ENCODE peak calls at places on chromosome 22, in nine cellular contexts. N is right lobe of liver; W is AG04450; H is cardiac muscle cell; L is endodermal cell; O is lower lobe of right lung; G is Peyer's patch; P is adrenal gland; K is CD8-positive, alpha-beta T cell. M is an unnamed sample.

GRCh38 chr22:48517039-48518030 is 1310.3 kb downstream of the BRD1 start:
- DNase-seq in W (no peak), O (no peak), N (no peak), L (peak; percentile 69), H (no peak), P (no peak), G (no peak), K (no peak), M (no peak)

GRCh38 chr22:21694394-21694793 is 28.6 kb downstream of the PPIL2 start:
- DNase-seq in W (no peak), O (no peak), N (no peak), K (no peak), G (no peak), H (no peak), P (no peak), L (no peak), M (no peak)

GRCh38 chr22:25651332-25651731 is 86.9 kb downstream of the GRK3 start:
- DNase-seq in P (no peak), H (no peak), O (no peak), N (no peak), K (no peak), W (no peak), G (no peak), L (no peak), M (no peak)

GRCh38 chr22:19862616-19863246 is 8.1 kb upstream of the GNB1L start:
- DNase-seq in W (no peak), P (no peak), N (no peak), G (no peak), L (peak; percentile 27), O (no peak), H (no peak), K (no peak), M (no peak)

GRCh38 chr22:50600967-50601668 is 525 bp downstream of the MAPK8IP2 start:
- DNase-seq in G (no peak), L (peak; percentile 55), P (no peak), K (no peak), O (no peak), H (peak; percentile 12), N (peak; percentile 22), W (no peak), M (no peak)

GRCh38 chr22:46894081-46894671 is 131.7 kb downstream of the TBC1D22A start:
- DNase-seq in K (no peak), G (no peak), N (no peak), P (no peak), W (no peak), O (no peak), H (no peak), L (peak; percentile 22), M (no peak)

GRCh38 chr22:44336962-44337657 is 24.4 kb upstream of the SHISAL1 start:
- DNase-seq in H (no peak), K (no peak), P (no peak), N (no peak), L (no peak), O (no peak), G (no peak), W (no peak), M (no peak)

GRCh38 chr22:24067587-24068376 is 56.7 kb downstream of the CABIN1 start:
- DNase-seq in L (no peak), P (no peak), W (no peak), K (no peak), H (no peak), O (no peak), G (peak; percentile 75), N (peak; percentile 76), M (peak; percentile 62)

GRCh38 chr22:26673485-26673884 is 16.1 kb downstream of the MIAT start:
- DNase-seq in H (no peak), K (peak; percentile 40), W (no peak), N (no peak), P (no peak), G (no peak), L (no peak), O (no peak), M (no peak)

GRCh38 chr22:47775686-47776085 is 1013.2 kb downstream of the TBC1D22A start:
- DNase-seq in N (no peak), P (no peak), K (no peak), W (no peak), G (no peak), L (no peak), O (no peak), H (no peak), M (no peak)

GRCh38 chr22:17846326-17846992 is 72.2 kb upstream of the BID start:
- DNase-seq in K (no peak), N (no peak), G (no peak), P (no peak), O (no peak), L (no peak), W (no peak), H (no peak), M (no peak)

GRCh38 chr22:26109686-26110315 is 59.5 kb upstream of the SEZ6L start:
- DNase-seq in K (no peak), N (no peak), P (no peak), G (no peak), O (no peak), H (no peak), L (no peak), W (no peak), M (no peak)

GRCh38 chr22:39021552-39022250 is 774 bp downstream of the APOBEC3D start:
- DNase-seq in O (peak; percentile 52), W (no peak), P (no peak), K (no peak), H (no peak), N (peak; percentile 34), L (no peak), G (no peak), M (no peak)

GRCh38 chr22:20089226-20089976 is 9.4 kb downstream of the DGCR8 start:
- DNase-seq in P (no peak), K (no peak), L (no peak), G (no peak), O (peak; percentile 28), H (no peak), N (no peak), W (no peak), M (no peak)

GRCh38 chr22:38802671-38803121 is 8.8 kb upstream of the DNAL4 start:
- DNase-seq in K (no peak), O (no peak), L (peak; percentile 52), H (no peak), G (no peak), P (peak; percentile 33), N (no peak), W (peak; percentile 85), M (no peak)

GRCh38 chr22:23264610-23265388 is 84.5 kb downstream of the BCR start:
- DNase-seq in L (no peak), P (peak; percentile 75), N (peak; percentile 77), G (no peak), K (no peak), O (no peak), W (no peak), H (no peak), M (no peak)

GRCh38 chr22:50529416-50530279 is at the start of gene TYMP:
- DNase-seq in P (peak; percentile 67), G (peak; percentile 94), K (peak; percentile 72), H (no peak), N (peak; percentile 92), W (no peak), O (peak; percentile 90), L (peak; percentile 66), M (peak; percentile 81)

GRCh38 chr22:35378547-35379078 is 2.3 kb upstream of the HMOX1 start:
- DNase-seq in K (no peak), N (no peak), O (no peak), L (peak; percentile 59), H (no peak), G (no peak), W (no peak), P (no peak), M (no peak)

GRCh38 chr22:35380013-35380412 is 883 bp upstream of the HMOX1 start:
- DNase-seq in W (no peak), L (no peak), G (no peak), N (no peak), P (no peak), H (no peak), K (no peak), O (no peak), M (no peak)

GRCh38 chr22:35381424-35381772 is 502 bp downstream of the HMOX1 start:
- DNase-seq in N (no peak), G (no peak), H (no peak), P (no peak), K (no peak), O (no peak), L (no peak), W (no peak), M (no peak)

GRCh38 chr22:35379146-35379993 is 1.5 kb upstream of the HMOX1 start:
- DNase-seq in W (no peak), L (peak; percentile 70), K (no peak), O (no peak), G (peak; percentile 78), N (no peak), P (no peak), H (no peak), M (no peak)

GRCh38 chr22:35380537-35381423 is at the start of gene HMOX1:
- DNase-seq in W (peak; percentile 76), K (peak; percentile 45), O (peak; percentile 97), P (peak; percentile 89), H (peak; percentile 91), L (peak; percentile 92), N (peak; percentile 96), G (peak; percentile 93), M (peak; percentile 94)
- TF ChIP-seq CTCF in W (no peak), K (no peak), O (peak; percentile 27), P (no peak), H (peak; percentile 22), L (no peak), N (no peak), G (no peak), M (no peak)

GRCh38 chr22:41478891-41479521 is 10.1 kb downstream of the ACO2 start:
- DNase-seq in N (peak; percentile 49), O (peak; percentile 55), H (no peak), G (no peak), K (no peak), W (no peak), P (peak; percentile 66), L (no peak), M (no peak)
- H3K27ac ChIP-seq in N (peak overlapping the region; percentile 38), O (peak overlapping the region; percentile 67), H (peak overlapping the region; percentile 0), G (peak overlapping the region; percentile 17), K (no peak overlapping the region), W (no peak overlapping the region), P (peak overlapping the region; percentile 91), L (peak overlapping the region; percentile 81), M (peak overlapping the region; percentile 96)

DNA sequence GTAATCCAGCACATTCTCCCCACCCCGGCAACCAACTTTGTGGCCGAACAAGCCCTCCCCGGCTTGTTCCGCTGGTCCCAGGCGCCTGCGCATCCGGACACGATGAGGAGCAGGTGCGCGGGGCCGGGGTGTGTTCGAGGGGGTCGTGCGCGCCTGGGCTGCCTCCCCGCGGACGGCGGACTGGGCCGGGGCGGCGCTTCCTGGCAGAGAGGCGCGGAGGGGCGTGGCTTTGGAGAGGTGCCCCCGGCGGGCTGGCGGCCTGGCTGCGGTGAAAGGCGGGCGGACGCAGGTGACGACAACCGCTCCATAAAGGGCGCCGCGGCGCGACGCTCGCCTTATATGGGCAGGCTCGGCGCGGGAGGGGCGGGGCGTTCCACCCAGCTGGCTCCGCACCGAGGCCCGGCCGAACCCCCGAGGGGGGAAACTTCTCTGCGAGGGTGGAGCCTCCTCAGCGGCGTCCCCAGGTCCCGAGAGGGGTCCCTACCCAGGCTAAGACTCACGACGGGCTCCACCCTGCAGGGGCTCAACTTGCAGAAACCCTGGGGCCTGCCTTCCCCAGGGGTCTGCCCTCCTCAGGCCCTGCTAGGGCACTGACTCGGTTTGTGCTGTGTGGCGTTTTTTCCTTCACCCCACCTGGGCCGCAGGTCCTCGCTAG is 26.4 kb downstream of the TXN2 start:
- DNase-seq in K (peak; percentile 96), L (peak; percentile 98), G (peak; percentile 97), H (peak; percentile 99), N (peak; percentile 96), W (peak; percentile 72), P (peak; percentile 92), O (peak; percentile 97), M (peak; percentile 94)
- TF ChIP-seq CTCF in K (no peak), L (no peak), G (no peak), H (peak; percentile 7), N (no peak), W (peak; percentile 6), P (no peak), O (no peak), M (no peak)

GRCh38 chr22:28997342-28997741 is 64.3 kb downstream of the C22orf31 start:
- DNase-seq in N (no peak), H (no peak), G (no peak), L (no peak), P (no peak), W (no peak), O (no peak), K (no peak), M (no peak)
- H3K27ac ChIP-seq in N (no peak overlapping the region), H (no peak overlapping the region), G (no peak overlapping the region), L (no peak overlapping the region), P (no peak overlapping the region), W (no peak overlapping the region), O (no peak overlapping the region), K (no peak overlapping the region), M (no peak overlapping the region)

M was measured in coronary artery.